ENCODE peak calls at places on chromosomes 2 and 18, in seven cellular contexts. J is mesenchymal stem cell, X is H9, K is neuronal stem cell, Z is IMR-90, M is mesendoderm, V is trophoblast cell. Q is an unnamed sample.

GRCh38 chr18:3525870-3526420 is 76.0 kb downstream of the TGIF1 start:
- DNase-seq in J (no peak), X (no peak), K (no peak), Z (no peak), M (peak; percentile 48), V (no peak), Q (no peak)

GRCh38 chr18:48098538-48098937 is 168.1 kb upstream of the SMAD2 start:
- DNase-seq in J (no peak), X (no peak), K (no peak), Z (no peak), M (no peak), V (no peak), Q (no peak)

GRCh38 chr18:6561029-6561861 is 146.5 kb upstream of the L3MBTL4 start:
- DNase-seq in J (peak; percentile 85), X (no peak), K (no peak), Z (peak; percentile 67), M (peak; percentile 57), V (peak; percentile 41), Q (no peak)

GRCh38 chr2:38153476-38153875 is 77.5 kb upstream of the CYP1B1 start:
- DNase-seq in J (no peak), X (no peak), K (no peak), Z (no peak), M (no peak), V (no peak), Q (no peak)

GRCh38 chr2:18814387-18814786 is 225.0 kb upstream of the NT5C1B start:
- DNase-seq in J (no peak), X (no peak), K (no peak), Z (peak; percentile 86), M (no peak), V (no peak), Q (no peak)

GRCh38 chr2:105739408-105739807 is 5.3 kb upstream of the NCK2 start:
- DNase-seq in J (no peak), X (no peak), K (no peak), Z (no peak), M (no peak), V (no peak), Q (no peak)

GRCh38 chr2:28904295-28904694 is 9.8 kb downstream of the WDR43 start:
- DNase-seq in J (peak; percentile 68), X (no peak), K (no peak), Z (peak; percentile 59), M (no peak), V (peak; percentile 67), Q (no peak)

GRCh38 chr2:54627973-54628372 is 95.5 kb upstream of the EML6 start:
- DNase-seq in J (no peak), X (no peak), K (no peak), Z (no peak), M (no peak), V (peak; percentile 80), Q (no peak)

GRCh38 chr2:206456078-206456769 is 12.9 kb downstream of the ADAM23 start:
- DNase-seq in J (no peak), X (no peak), K (no peak), Z (no peak), M (no peak), V (no peak), Q (no peak)

GRCh38 chr2:175366814-175367213 is 185.3 kb upstream of the ATP5MC3 start:
- DNase-seq in J (peak; percentile 42), X (peak; percentile 52), K (peak; percentile 41), Z (peak; percentile 43), M (peak; percentile 53), V (peak; percentile 65), Q (peak; percentile 10)

DNA sequence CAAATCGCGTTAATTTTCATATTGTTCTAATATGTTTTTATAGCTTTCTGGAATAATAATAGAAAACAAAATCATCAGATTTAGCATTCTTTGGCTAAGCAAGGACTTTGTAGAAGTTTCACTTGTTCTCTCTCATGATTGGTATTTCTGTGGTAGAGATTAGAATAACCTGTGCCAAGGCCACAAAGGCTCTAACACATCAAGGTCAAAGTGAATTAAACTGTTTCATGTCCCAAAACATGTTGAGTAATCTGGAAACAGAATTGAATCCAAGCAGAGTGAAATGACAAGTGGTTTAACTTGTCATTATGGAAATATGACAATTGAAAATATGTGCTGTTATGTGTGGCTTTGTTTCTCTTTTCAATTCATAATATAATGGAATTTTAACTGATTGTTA is 617.4 kb downstream of the CCDC85A start:
- DNase-seq in J (no peak), X (no peak), K (no peak), Z (no peak), M (no peak), V (no peak), Q (no peak)
- H3K4ac ChIP-seq in J (no peak overlapping the region), X (no peak overlapping the region), K (no peak overlapping the region), Z (no peak overlapping the region), M (no peak overlapping the region), V (no peak overlapping the region), Q (no peak overlapping the region)

GRCh38 chr2:233823731-233824121 is 30.6 kb downstream of the HJURP start:
- DNase-seq in J (no peak), X (peak; percentile 19), K (no peak), Z (no peak), M (no peak), V (no peak), Q (no peak)
- H3K18ac ChIP-seq in J (no peak overlapping the region), X (no peak overlapping the region), K (peak overlapping the region; percentile 41), Z (no peak overlapping the region), M (no peak overlapping the region), V (no peak overlapping the region), Q (no peak overlapping the region)

DNA sequence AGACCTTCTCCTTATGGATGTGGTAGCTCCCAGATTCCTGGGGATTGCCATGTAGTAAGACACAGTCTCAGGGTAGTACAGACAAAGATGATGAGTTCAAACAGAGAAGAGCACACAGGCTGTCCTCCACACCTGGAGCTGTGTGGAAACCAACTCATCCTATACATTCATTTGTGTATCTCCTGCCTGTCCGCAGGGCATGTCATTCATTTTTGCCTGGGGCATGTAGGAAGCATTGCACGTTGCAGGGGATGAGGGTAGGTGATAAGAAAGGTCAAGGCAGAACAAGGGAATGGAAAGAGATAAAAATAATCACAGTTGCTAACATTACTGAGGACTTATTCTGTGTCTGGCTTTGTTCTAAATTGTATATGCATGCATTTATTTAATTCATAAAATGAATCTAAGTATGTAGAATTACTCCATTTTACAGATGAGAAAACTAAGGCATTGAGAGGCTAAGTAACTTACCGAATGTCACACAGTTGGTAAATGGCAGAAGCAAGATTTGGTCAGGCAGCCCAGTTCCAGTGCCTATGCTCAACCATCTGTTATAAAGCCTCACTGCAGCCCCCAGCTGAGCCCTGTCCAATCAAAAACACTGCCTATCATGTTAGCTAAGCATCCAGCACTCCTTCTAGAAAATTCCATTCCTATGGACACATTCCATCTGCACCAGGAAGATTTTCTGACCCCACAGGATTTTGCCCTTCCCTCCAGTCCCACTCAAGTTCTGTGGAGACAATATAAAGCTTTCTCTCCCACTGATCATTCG is 81.0 kb downstream of the SUMO1 start:
- DNase-seq in J (no peak), X (no peak), K (no peak), Z (no peak), M (no peak), V (peak; percentile 98), Q (no peak)
- H3K4ac ChIP-seq in J (no peak overlapping the region), X (no peak overlapping the region), K (no peak overlapping the region), Z (peak overlapping the region; percentile 54), M (no peak overlapping the region), V (no peak overlapping the region), Q (no peak overlapping the region)

DNA sequence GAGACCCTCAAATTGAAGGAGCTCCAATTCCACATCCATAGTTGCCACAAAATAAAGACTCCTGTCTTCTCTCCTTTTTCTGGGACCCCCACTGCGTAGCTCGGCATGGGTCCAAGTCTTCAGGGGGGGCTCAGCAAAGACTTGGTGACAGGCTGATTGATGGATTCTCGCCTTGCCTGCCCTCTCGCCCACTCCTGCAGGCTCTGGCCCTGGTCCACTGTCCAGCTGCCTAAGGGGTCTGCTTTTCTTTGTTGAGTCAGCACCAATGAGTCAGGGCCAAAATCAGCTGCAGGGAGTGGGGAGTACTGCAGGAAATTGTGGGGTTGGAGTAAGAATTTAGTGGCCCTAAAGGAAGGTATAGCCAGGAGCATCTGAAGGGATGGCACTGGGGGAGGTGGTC is 21.5 kb downstream of the RPL37A start:
- DNase-seq in J (no peak), X (no peak), K (no peak), Z (peak; percentile 73), M (no peak), V (no peak), Q (no peak)
- H3K18ac ChIP-seq in J (no peak overlapping the region), X (no peak overlapping the region), K (no peak overlapping the region), Z (peak overlapping the region; percentile 43), M (no peak overlapping the region), V (no peak overlapping the region), Q (no peak overlapping the region)